ENCODE peak calls at places on chromosomes 5 and 9, in nine cellular contexts. D, L, I, J, M, Q, N, V and O are unnamed samples.

GRCh38 chr9:6498982-6499381 is 86.0 kb downstream of the UHRF2 start:
- DNase-seq in D (no peak), L (no peak), I (no peak), J (no peak), M (no peak), Q (no peak), N (no peak), V (no peak), O (no peak)

GRCh38 chr5:38666668-38667498 is 110.4 kb upstream of the LIFR start:
- DNase-seq in D (no peak), L (peak), I (no peak), J (no peak), M (no peak), Q (no peak), N (no peak), V (no peak), O (no peak)

GRCh38 chr5:132190161-132190817 is 37.4 kb downstream of the P4HA2 start:
- DNase-seq in D (no peak), L (peak), I (no peak), J (peak), M (no peak), Q (peak), N (no peak), V (no peak), O (no peak)

GRCh38 chr9:85224301-85224700 is 517.5 kb downstream of the AGTPBP1 start:
- DNase-seq in D (no peak), L (no peak), I (no peak), J (no peak), M (no peak), Q (no peak), N (no peak), V (no peak), O (no peak)

GRCh38 chr5:135842737-135843136 is 8.3 kb downstream of the SLC25A48 start:
- DNase-seq in D (no peak), L (no peak), I (no peak), J (no peak), M (no peak), Q (no peak), N (no peak), V (no peak), O (no peak)

GRCh38 chr5:123819818-123820217 is 307.8 kb downstream of the CSNK1G3 start:
- DNase-seq in D (no peak), L (no peak), I (no peak), J (peak), M (no peak), Q (peak), N (no peak), V (no peak), O (no peak)

GRCh38 chr5:143446535-143447226 is 43.2 kb upstream of the NR3C1 start:
- DNase-seq in D (no peak), L (no peak), I (no peak), J (no peak), M (no peak), Q (no peak), N (no peak), V (no peak), O (no peak)

GRCh38 chr5:96662725-96663513 is 743 bp downstream of the CAST start:
- DNase-seq in D (peak), L (peak), I (peak), J (peak), M (no peak), Q (no peak), N (peak), V (peak), O (peak)

GRCh38 chr9:110066929-110067716 is 140.8 kb downstream of the C9orf152 start:
- DNase-seq in D (no peak), L (no peak), I (no peak), J (no peak), M (no peak), Q (no peak), N (no peak), V (no peak), O (no peak)